ENCODE peak calls at places on chromosomes 13 and 19, in six cellular contexts. One of them, this sample, is unnamed.

GRCh38 chr13:45361596-45362206 is 20.7 kb upstream of the TPT1 start:
- DNase-seq in iris pigment epithelial cell: peak
- DNase-seq in stimulated activated CD4-positive, alpha-beta T cell treated with anti-CD3 and anti-CD28 coated beads, Interleukin-12 subunit alpha, Interleukin-12 subunit beta, amount 100 ng/mL, for 24 hours: no peak
- DNase-seq in OCI-LY7: no peak
- DNase-seq in kidney epithelial cell: peak
- DNase-seq in HFFc6: peak
- DNase-seq in this sample: no peak

GRCh38 chr19:30647891-30648290 is 275.7 kb downstream of the ZNF536 start:
- DNase-seq in iris pigment epithelial cell: no peak
- DNase-seq in stimulated activated CD4-positive, alpha-beta T cell treated with anti-CD3 and anti-CD28 coated beads, Interleukin-12 subunit alpha, Interleukin-12 subunit beta, amount 100 ng/mL, for 24 hours: no peak
- DNase-seq in OCI-LY7: no peak
- DNase-seq in kidney epithelial cell: no peak
- DNase-seq in HFFc6: no peak
- DNase-seq in this sample: no peak

GRCh38 chr19:48806818-48807589 is 3.8 kb downstream of the BCAT2 start:
- DNase-seq in iris pigment epithelial cell: no peak
- DNase-seq in stimulated activated CD4-positive, alpha-beta T cell treated with anti-CD3 and anti-CD28 coated beads, Interleukin-12 subunit alpha, Interleukin-12 subunit beta, amount 100 ng/mL, for 24 hours: no peak
- DNase-seq in OCI-LY7: peak
- DNase-seq in kidney epithelial cell: no peak
- DNase-seq in HFFc6: peak
- DNase-seq in this sample: peak

GRCh38 chr19:48812094-48812929 is 1.5 kb upstream of the BCAT2 start:
- DNase-seq in iris pigment epithelial cell: peak
- DNase-seq in stimulated activated CD4-positive, alpha-beta T cell treated with anti-CD3 and anti-CD28 coated beads, Interleukin-12 subunit alpha, Interleukin-12 subunit beta, amount 100 ng/mL, for 24 hours: no peak
- DNase-seq in OCI-LY7: peak
- DNase-seq in kidney epithelial cell: no peak
- DNase-seq in HFFc6: no peak
- DNase-seq in this sample: peak

GRCh38 chr13:27339299-27339698 is 68.7 kb downstream of the RASL11A start:
- DNase-seq in iris pigment epithelial cell: peak
- DNase-seq in stimulated activated CD4-positive, alpha-beta T cell treated with anti-CD3 and anti-CD28 coated beads, Interleukin-12 subunit alpha, Interleukin-12 subunit beta, amount 100 ng/mL, for 24 hours: no peak
- DNase-seq in OCI-LY7: peak
- DNase-seq in kidney epithelial cell: no peak
- DNase-seq in HFFc6: no peak
- DNase-seq in this sample: no peak

GRCh38 chr13:27534976-27535370 is 84.6 kb upstream of the MTIF3 start:
- DNase-seq in iris pigment epithelial cell: no peak
- DNase-seq in stimulated activated CD4-positive, alpha-beta T cell treated with anti-CD3 and anti-CD28 coated beads, Interleukin-12 subunit alpha, Interleukin-12 subunit beta, amount 100 ng/mL, for 24 hours: no peak
- DNase-seq in OCI-LY7: no peak
- DNase-seq in kidney epithelial cell: no peak
- DNase-seq in HFFc6: no peak
- DNase-seq in this sample: no peak

GRCh38 chr13:97975280-97975850 is 21.9 kb downstream of the IPO5 start:
- DNase-seq in iris pigment epithelial cell: no peak
- DNase-seq in stimulated activated CD4-positive, alpha-beta T cell treated with anti-CD3 and anti-CD28 coated beads, Interleukin-12 subunit alpha, Interleukin-12 subunit beta, amount 100 ng/mL, for 24 hours: no peak
- DNase-seq in OCI-LY7: no peak
- DNase-seq in kidney epithelial cell: no peak
- DNase-seq in HFFc6: peak
- DNase-seq in this sample: no peak

GRCh38 chr19:23460656-23461055 is 65.4 kb upstream of the ZNF91 start:
- DNase-seq in iris pigment epithelial cell: no peak
- DNase-seq in stimulated activated CD4-positive, alpha-beta T cell treated with anti-CD3 and anti-CD28 coated beads, Interleukin-12 subunit alpha, Interleukin-12 subunit beta, amount 100 ng/mL, for 24 hours: no peak
- DNase-seq in OCI-LY7: no peak
- DNase-seq in kidney epithelial cell: no peak
- DNase-seq in HFFc6: no peak
- DNase-seq in this sample: no peak

GRCh38 chr13:66114127-66114526 is 1116.0 kb downstream of the PCDH9 start:
- DNase-seq in iris pigment epithelial cell: peak
- DNase-seq in stimulated activated CD4-positive, alpha-beta T cell treated with anti-CD3 and anti-CD28 coated beads, Interleukin-12 subunit alpha, Interleukin-12 subunit beta, amount 100 ng/mL, for 24 hours: no peak
- DNase-seq in OCI-LY7: no peak
- DNase-seq in kidney epithelial cell: no peak
- DNase-seq in HFFc6: peak
- DNase-seq in this sample: no peak

GRCh38 chr19:31303262-31303815 is 45.9 kb downstream of the TSHZ3 start:
- DNase-seq in iris pigment epithelial cell: no peak
- DNase-seq in stimulated activated CD4-positive, alpha-beta T cell treated with anti-CD3 and anti-CD28 coated beads, Interleukin-12 subunit alpha, Interleukin-12 subunit beta, amount 100 ng/mL, for 24 hours: no peak
- DNase-seq in OCI-LY7: no peak
- DNase-seq in kidney epithelial cell: no peak
- DNase-seq in HFFc6: no peak
- DNase-seq in this sample: no peak